ENCODE peak calls at places on chromosome 22, in five cellular contexts. A is GM23338, Z is endothelial cell, U is progenitor cell of endocrine pancreas, X is cardiac muscle cell. V is an unnamed sample.

GRCh38 chr22:39808087-39808486 is 85.5 kb downstream of the ENTHD1 start:
- DNase-seq in U (no peak), X (no peak), A (peak), Z (no peak), V (peak)

GRCh38 chr22:43186272-43187170 is at the start of gene TTLL12:
- DNase-seq in Z (peak), A (peak), X (peak), U (peak), V (peak)

GRCh38 chr22:48892571-48893287 is 934.9 kb downstream of the BRD1 start:
- DNase-seq in A (no peak), X (no peak), Z (no peak), U (no peak), V (no peak)

GRCh38 chr22:23219787-23220484 is 39.6 kb downstream of the BCR start:
- DNase-seq in X (no peak), A (no peak), U (no peak), Z (no peak), V (no peak)

GRCh38 chr22:32469799-32470212 is 4.8 kb upstream of the FBXO7 start:
- DNase-seq in A (no peak), Z (no peak), U (no peak), X (no peak), V (peak)

GRCh38 chr22:28141614-28142013 is 222.6 kb upstream of the PITPNB start:
- DNase-seq in Z (no peak), A (no peak), U (no peak), X (no peak), V (no peak)

GRCh38 chr22:39574779-39575551 is 4.4 kb downstream of the CACNA1I start:
- DNase-seq in X (no peak), U (no peak), Z (no peak), A (no peak), V (no peak)

GRCh38 chr22:31488988-31489617 is 539 bp downstream of the EIF4ENIF1 start:
- DNase-seq in U (peak), A (peak), Z (peak), X (peak), V (peak)

GRCh38 chr22:46367707-46368191 is 32.2 kb downstream of the TRMU start:
- DNase-seq in X (peak), Z (peak), U (peak), A (peak), V (peak)

GRCh38 chr22:28920757-28921584 is 37.6 kb downstream of the ZNRF3 start:
- DNase-seq in X (no peak), Z (no peak), U (no peak), A (peak), V (no peak)

GRCh38 chr22:40524392-40525249 is 111.9 kb downstream of the MRTFA start:
- DNase-seq in U (no peak), A (peak), X (no peak), Z (no peak), V (no peak)

GRCh38 chr22:41661088-41661487 is 27.6 kb downstream of the SNU13 start:
- DNase-seq in Z (no peak), X (no peak), A (no peak), U (no peak), V (no peak)
- TF ChIP-seq CTCF in Z (no peak), X (no peak), A (no peak), U (no peak), V (no peak)

DNA sequence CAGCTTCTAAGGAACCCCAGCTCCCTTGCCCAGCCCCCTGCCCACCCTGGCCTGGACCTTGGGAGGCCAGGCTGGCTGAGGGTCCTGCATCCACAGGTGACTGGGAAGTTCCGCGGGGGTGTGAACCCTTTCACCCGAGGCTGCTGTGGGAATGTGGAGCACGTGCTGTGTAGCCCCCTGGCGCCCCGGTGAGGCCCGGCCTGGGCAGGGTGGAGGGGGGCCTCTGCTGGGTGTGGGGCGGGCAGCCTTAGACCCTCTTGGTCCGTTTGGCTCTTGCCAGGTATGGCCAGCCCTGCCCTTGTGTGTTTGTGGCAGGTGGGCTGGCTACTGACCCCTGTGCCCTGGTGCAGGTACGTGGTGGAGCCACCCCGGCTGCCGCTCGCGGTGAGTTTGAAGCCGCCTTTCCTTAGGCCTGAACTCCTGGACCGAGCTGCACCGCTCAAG is 8.9 kb downstream of the ZDHHC8 start:
- DNase-seq in Z (no peak), A (no peak), U (no peak), X (no peak), V (no peak)
- TF ChIP-seq CTCF in Z (no peak), A (no peak), U (no peak), X (no peak), V (no peak)

GRCh38 chr22:21778705-21779363 is 43.2 kb upstream of the YPEL1 start:
- DNase-seq in A (no peak), X (no peak), Z (no peak), U (no peak), V (no peak)
- TF ChIP-seq CTCF in A (no peak), X (no peak), Z (no peak), U (no peak), V (no peak)

GRCh38 chr22:25068701-25069100 is 116.2 kb downstream of the KIAA1671 start:
- DNase-seq in Z (no peak), A (no peak), U (no peak), X (no peak), V (no peak)

GRCh38 chr22:25070870-25071465 is 118.5 kb downstream of the KIAA1671 start:
- DNase-seq in X (no peak), A (no peak), Z (no peak), U (no peak), V (no peak)

GRCh38 chr22:25067851-25068421 is 115.4 kb downstream of the KIAA1671 start:
- DNase-seq in Z (no peak), X (no peak), A (no peak), U (no peak), V (no peak)

GRCh38 chr22:25069758-25070461 is 117.4 kb downstream of the KIAA1671 start:
- DNase-seq in A (peak), Z (no peak), U (no peak), X (peak), V (peak)

GRCh38 chr22:25069426-25069757 is 116.9 kb downstream of the KIAA1671 start:
- DNase-seq in X (no peak), Z (no peak), U (no peak), A (no peak), V (no peak)
- TF ChIP-seq CTCF in X (no peak), Z (no peak), U (no peak), A (no peak), V (no peak)

DNA sequence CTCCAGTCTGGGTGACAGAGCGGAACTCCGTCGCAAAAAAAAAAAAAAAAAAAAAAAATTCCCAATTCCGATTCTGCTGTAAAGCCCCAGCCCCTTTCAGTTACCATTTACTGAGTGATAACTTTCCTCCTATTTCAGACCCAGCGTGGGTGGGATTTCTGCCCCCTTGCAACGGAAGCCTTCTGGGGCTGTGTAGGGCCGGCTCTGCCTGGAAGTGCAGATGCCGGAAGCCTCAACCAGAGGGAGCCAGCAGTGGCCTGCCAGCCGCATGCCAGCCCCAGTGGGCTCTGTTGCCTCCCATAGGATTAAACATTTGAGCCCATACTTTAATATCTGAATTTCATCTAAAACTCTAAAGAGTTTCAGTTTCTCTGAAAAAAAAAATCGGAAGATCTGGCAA is 60.0 kb upstream of the NUP50 start:
- DNase-seq in U (no peak), A (peak), X (no peak), Z (no peak), V (no peak)
- TF ChIP-seq CTCF in U (no peak), A (peak), X (peak), Z (no peak), V (no peak)

GRCh38 chr22:37887610-37888378 is 18.3 kb upstream of the MICALL1 start:
- DNase-seq in Z (peak), U (no peak), X (peak), A (peak), V (no peak)
- TF ChIP-seq CTCF in Z (no peak), U (peak), X (peak), A (peak), V (peak)

GRCh38 chr22:50244420-50245213 is at the start of gene TUBGCP6:
- DNase-seq in A (peak), X (peak), U (peak), Z (peak), V (peak)

GRCh38 chr22:50245214-50246072 is 620 bp upstream of the TUBGCP6 start:
- DNase-seq in Z (no peak), X (no peak), U (no peak), A (no peak), V (no peak)

GRCh38 chr22:50248192-50249084 is 2.6 kb downstream of the HDAC10 start:
- DNase-seq in X (no peak), U (no peak), Z (no peak), A (no peak), V (no peak)

GRCh38 chr22:50247748-50248147 is 2.9 kb upstream of the TUBGCP6 start:
- DNase-seq in A (peak), U (no peak), Z (peak), X (no peak), V (peak)

GRCh38 chr22:50246242-50247175 is 1.7 kb upstream of the TUBGCP6 start:
- DNase-seq in X (no peak), Z (no peak), U (no peak), A (peak), V (no peak)
- TF ChIP-seq CTCF in X (no peak), Z (peak), U (peak), A (no peak), V (no peak)